ENCODE peak calls at places on chromosome 13, in ten cellular contexts. One of them, this sample, is unnamed.

GRCh38 chr13:86269511-86269910 is 470.3 kb upstream of the SLITRK6 start:
- DNase-seq in hepatic stellate cell: no peak
- DNase-seq in stimulated activated CD8-positive, alpha-beta memory T cell treated with anti-CD3 and anti-CD28 coated beads, Interleukin-15, amount 100 ng/mL, for 48 hours: no peak
- DNase-seq in COLO829: no peak
- DNase-seq in foreskin melanocyte: no peak
- DNase-seq in uterus: no peak
- DNase-seq in LoVo: no peak
- DNase-seq in HCT116: no peak
- DNase-seq in T follicular helper cell: no peak
- DNase-seq in A549: no peak
- DNase-seq in this sample: no peak

GRCh38 chr13:80010846-80011245 is 330.1 kb downstream of the SPRY2 start:
- DNase-seq in hepatic stellate cell: no peak
- DNase-seq in stimulated activated CD8-positive, alpha-beta memory T cell treated with anti-CD3 and anti-CD28 coated beads, Interleukin-15, amount 100 ng/mL, for 48 hours: no peak
- DNase-seq in COLO829: no peak
- DNase-seq in foreskin melanocyte: no peak
- DNase-seq in uterus: no peak
- DNase-seq in LoVo: no peak
- DNase-seq in HCT116: no peak
- DNase-seq in T follicular helper cell: no peak
- DNase-seq in A549: no peak
- DNase-seq in this sample: no peak

GRCh38 chr13:79647518-79647917 is 166.6 kb downstream of the NDFIP2 start:
- DNase-seq in hepatic stellate cell: no peak
- DNase-seq in stimulated activated CD8-positive, alpha-beta memory T cell treated with anti-CD3 and anti-CD28 coated beads, Interleukin-15, amount 100 ng/mL, for 48 hours: no peak
- DNase-seq in COLO829: no peak
- DNase-seq in foreskin melanocyte: no peak
- DNase-seq in uterus: no peak
- DNase-seq in LoVo: no peak
- DNase-seq in HCT116: no peak
- DNase-seq in T follicular helper cell: no peak
- DNase-seq in A549: no peak
- DNase-seq in this sample: no peak

GRCh38 chr13:20939662-20940061 is 37.1 kb upstream of the XPO4 start:
- DNase-seq in hepatic stellate cell: no peak
- DNase-seq in stimulated activated CD8-positive, alpha-beta memory T cell treated with anti-CD3 and anti-CD28 coated beads, Interleukin-15, amount 100 ng/mL, for 48 hours: no peak
- DNase-seq in COLO829: no peak
- DNase-seq in foreskin melanocyte: no peak
- DNase-seq in uterus: no peak
- DNase-seq in LoVo: no peak
- DNase-seq in HCT116: no peak
- DNase-seq in T follicular helper cell: no peak
- DNase-seq in A549: no peak
- DNase-seq in this sample: no peak

GRCh38 chr13:66657165-66657895 is 572.8 kb downstream of the PCDH9 start:
- DNase-seq in hepatic stellate cell: no peak
- DNase-seq in stimulated activated CD8-positive, alpha-beta memory T cell treated with anti-CD3 and anti-CD28 coated beads, Interleukin-15, amount 100 ng/mL, for 48 hours: no peak
- DNase-seq in COLO829: no peak
- DNase-seq in foreskin melanocyte: no peak
- DNase-seq in uterus: peak
- DNase-seq in LoVo: peak
- DNase-seq in HCT116: peak
- DNase-seq in T follicular helper cell: no peak
- DNase-seq in A549: peak
- DNase-seq in this sample: no peak

GRCh38 chr13:24348797-24349515 is 39.6 kb downstream of the C1QTNF9 start:
- DNase-seq in hepatic stellate cell: no peak
- DNase-seq in stimulated activated CD8-positive, alpha-beta memory T cell treated with anti-CD3 and anti-CD28 coated beads, Interleukin-15, amount 100 ng/mL, for 48 hours: no peak
- DNase-seq in COLO829: no peak
- DNase-seq in foreskin melanocyte: no peak
- DNase-seq in uterus: no peak
- DNase-seq in LoVo: peak
- DNase-seq in HCT116: peak
- DNase-seq in T follicular helper cell: no peak
- DNase-seq in A549: no peak
- DNase-seq in this sample: no peak

GRCh38 chr13:111537843-111538499 is 217.5 kb downstream of the TEX29 start:
- DNase-seq in hepatic stellate cell: no peak
- DNase-seq in stimulated activated CD8-positive, alpha-beta memory T cell treated with anti-CD3 and anti-CD28 coated beads, Interleukin-15, amount 100 ng/mL, for 48 hours: no peak
- DNase-seq in COLO829: no peak
- DNase-seq in foreskin melanocyte: no peak
- DNase-seq in uterus: no peak
- DNase-seq in LoVo: no peak
- DNase-seq in HCT116: no peak
- DNase-seq in T follicular helper cell: no peak
- DNase-seq in A549: no peak
- DNase-seq in this sample: no peak

GRCh38 chr13:35621989-35622388 is 145.5 kb upstream of the MAB21L1 start:
- DNase-seq in hepatic stellate cell: no peak
- DNase-seq in stimulated activated CD8-positive, alpha-beta memory T cell treated with anti-CD3 and anti-CD28 coated beads, Interleukin-15, amount 100 ng/mL, for 48 hours: no peak
- DNase-seq in COLO829: no peak
- DNase-seq in foreskin melanocyte: no peak
- DNase-seq in uterus: no peak
- DNase-seq in LoVo: no peak
- DNase-seq in HCT116: no peak
- DNase-seq in T follicular helper cell: no peak
- DNase-seq in A549: no peak
- DNase-seq in this sample: no peak

GRCh38 chr13:40063278-40063698 is 407.8 kb downstream of the COG6 start:
- DNase-seq in hepatic stellate cell: no peak
- DNase-seq in stimulated activated CD8-positive, alpha-beta memory T cell treated with anti-CD3 and anti-CD28 coated beads, Interleukin-15, amount 100 ng/mL, for 48 hours: no peak
- DNase-seq in COLO829: no peak
- DNase-seq in foreskin melanocyte: no peak
- DNase-seq in uterus: peak
- DNase-seq in LoVo: no peak
- DNase-seq in HCT116: no peak
- DNase-seq in T follicular helper cell: no peak
- DNase-seq in A549: no peak
- DNase-seq in this sample: no peak

GRCh38 chr13:95523598-95523997 is 28.9 kb upstream of the CLDN10 start:
- DNase-seq in hepatic stellate cell: no peak
- DNase-seq in stimulated activated CD8-positive, alpha-beta memory T cell treated with anti-CD3 and anti-CD28 coated beads, Interleukin-15, amount 100 ng/mL, for 48 hours: no peak
- DNase-seq in COLO829: no peak
- DNase-seq in foreskin melanocyte: no peak
- DNase-seq in uterus: no peak
- DNase-seq in LoVo: no peak
- DNase-seq in HCT116: no peak
- DNase-seq in T follicular helper cell: no peak
- DNase-seq in A549: no peak
- DNase-seq in this sample: no peak

GRCh38 chr13:26486550-26486949 is 70.9 kb upstream of the WASF3 start:
- DNase-seq in hepatic stellate cell: no peak
- DNase-seq in stimulated activated CD8-positive, alpha-beta memory T cell treated with anti-CD3 and anti-CD28 coated beads, Interleukin-15, amount 100 ng/mL, for 48 hours: no peak
- DNase-seq in COLO829: no peak
- DNase-seq in foreskin melanocyte: no peak
- DNase-seq in uterus: peak
- DNase-seq in LoVo: no peak
- DNase-seq in HCT116: no peak
- DNase-seq in T follicular helper cell: no peak
- DNase-seq in A549: no peak
- DNase-seq in this sample: no peak

GRCh38 chr13:28533049-28533436 is 38.1 kb upstream of the FLT1 start:
- DNase-seq in hepatic stellate cell: no peak
- DNase-seq in stimulated activated CD8-positive, alpha-beta memory T cell treated with anti-CD3 and anti-CD28 coated beads, Interleukin-15, amount 100 ng/mL, for 48 hours: no peak
- DNase-seq in COLO829: no peak
- DNase-seq in foreskin melanocyte: no peak
- DNase-seq in uterus: no peak
- DNase-seq in LoVo: no peak
- DNase-seq in HCT116: no peak
- DNase-seq in T follicular helper cell: no peak
- DNase-seq in A549: no peak
- DNase-seq in this sample: no peak

GRCh38 chr13:111325146-111325890 is 4.9 kb downstream of the TEX29 start:
- DNase-seq in hepatic stellate cell: no peak
- DNase-seq in stimulated activated CD8-positive, alpha-beta memory T cell treated with anti-CD3 and anti-CD28 coated beads, Interleukin-15, amount 100 ng/mL, for 48 hours: no peak
- DNase-seq in COLO829: no peak
- DNase-seq in foreskin melanocyte: no peak
- DNase-seq in uterus: no peak
- DNase-seq in LoVo: no peak
- DNase-seq in HCT116: no peak
- DNase-seq in T follicular helper cell: no peak
- DNase-seq in A549: no peak
- DNase-seq in this sample: no peak

GRCh38 chr13:40402931-40403412 is 263.5 kb downstream of the FOXO1 start:
- DNase-seq in hepatic stellate cell: peak
- DNase-seq in stimulated activated CD8-positive, alpha-beta memory T cell treated with anti-CD3 and anti-CD28 coated beads, Interleukin-15, amount 100 ng/mL, for 48 hours: no peak
- DNase-seq in COLO829: peak
- DNase-seq in foreskin melanocyte: peak
- DNase-seq in uterus: peak
- DNase-seq in LoVo: no peak
- DNase-seq in HCT116: no peak
- DNase-seq in T follicular helper cell: no peak
- DNase-seq in A549: peak
- DNase-seq in this sample: no peak

GRCh38 chr13:45925151-45925550 is 73.6 kb upstream of the SIAH3 start:
- DNase-seq in hepatic stellate cell: no peak
- DNase-seq in stimulated activated CD8-positive, alpha-beta memory T cell treated with anti-CD3 and anti-CD28 coated beads, Interleukin-15, amount 100 ng/mL, for 48 hours: no peak
- DNase-seq in COLO829: no peak
- DNase-seq in foreskin melanocyte: no peak
- DNase-seq in uterus: no peak
- DNase-seq in LoVo: no peak
- DNase-seq in HCT116: no peak
- DNase-seq in T follicular helper cell: no peak
- DNase-seq in A549: no peak
- DNase-seq in this sample: no peak

GRCh38 chr13:113207890-113208423 is 512 bp downstream of the PCID2 start:
- DNase-seq in hepatic stellate cell: peak
- DNase-seq in stimulated activated CD8-positive, alpha-beta memory T cell treated with anti-CD3 and anti-CD28 coated beads, Interleukin-15, amount 100 ng/mL, for 48 hours: no peak
- DNase-seq in COLO829: no peak
- DNase-seq in foreskin melanocyte: peak
- DNase-seq in uterus: no peak
- DNase-seq in LoVo: peak
- DNase-seq in HCT116: no peak
- DNase-seq in T follicular helper cell: no peak
- DNase-seq in A549: no peak
- DNase-seq in this sample: no peak

GRCh38 chr13:44870456-44870929 is 118.8 kb downstream of the NUFIP1 start:
- DNase-seq in hepatic stellate cell: no peak
- DNase-seq in stimulated activated CD8-positive, alpha-beta memory T cell treated with anti-CD3 and anti-CD28 coated beads, Interleukin-15, amount 100 ng/mL, for 48 hours: no peak
- DNase-seq in COLO829: no peak
- DNase-seq in foreskin melanocyte: no peak
- DNase-seq in uterus: no peak
- DNase-seq in LoVo: no peak
- DNase-seq in HCT116: no peak
- DNase-seq in T follicular helper cell: no peak
- DNase-seq in A549: no peak
- DNase-seq in this sample: no peak

GRCh38 chr13:78657699-78658629 is 991 bp downstream of the OBI1 start:
- DNase-seq in hepatic stellate cell: peak
- DNase-seq in stimulated activated CD8-positive, alpha-beta memory T cell treated with anti-CD3 and anti-CD28 coated beads, Interleukin-15, amount 100 ng/mL, for 48 hours: no peak
- DNase-seq in COLO829: peak
- DNase-seq in foreskin melanocyte: no peak
- DNase-seq in uterus: no peak
- DNase-seq in LoVo: peak
- DNase-seq in HCT116: no peak
- DNase-seq in T follicular helper cell: no peak
- DNase-seq in A549: peak
- DNase-seq in this sample: no peak

This sample was measured in CD4-positive, alpha-beta T cell.